ENCODE peak calls at places on chromosome 2, in four cellular contexts. Z is astrocyte, A is cardiac muscle cell, M is AG04450. T is an unnamed sample.

GRCh38 chr2:151367571-151367970 is 10.2 kb downstream of the TNFAIP6 start:
- DNase-seq in Z (peak; percentile 83), A (peak; percentile 54), M (no peak), T (peak; percentile 67)

GRCh38 chr2:63257473-63257872 is 206.8 kb downstream of the OTX1 start:
- DNase-seq in Z (no peak), A (no peak), M (no peak), T (no peak)

GRCh38 chr2:86790134-86790827 is 432 bp downstream of the CD8A start:
- DNase-seq in Z (no peak), A (no peak), M (no peak), T (no peak)

GRCh38 chr2:172103471-172104292 is 982 bp upstream of the DLX2 start:
- DNase-seq in Z (peak; percentile 59), A (peak; percentile 90), M (peak; percentile 67), T (peak; percentile 86)

GRCh38 chr2:70888925-70889715 is 46.6 kb upstream of the ATP6V1B1 start:
- DNase-seq in Z (no peak), A (peak; percentile 14), M (no peak), T (no peak)

GRCh38 chr2:188600536-188601210 is 309.0 kb downstream of the GULP1 start:
- DNase-seq in Z (peak; percentile 90), A (no peak), M (peak; percentile 51), T (peak; percentile 80)

GRCh38 chr2:186848873-186849578 is at the start of gene ZSWIM2:
- DNase-seq in Z (peak; percentile 85), A (peak; percentile 94), M (peak; percentile 58), T (peak; percentile 98)

GRCh38 chr2:215918901-215919585 is 94.3 kb downstream of the MREG start:
- DNase-seq in Z (no peak), A (peak; percentile 29), M (no peak), T (no peak)

GRCh38 chr2:156219491-156220100 is 112.9 kb downstream of the NR4A2 start:
- DNase-seq in Z (no peak), A (no peak), M (no peak), T (no peak)

GRCh38 chr2:10500601-10501361 is 52.7 kb upstream of the ODC1 start:
- DNase-seq in Z (peak; percentile 6), A (no peak), M (no peak), T (no peak)

GRCh38 chr2:235444101-235444597 is 49.7 kb upstream of the AGAP1 start:
- DNase-seq in Z (no peak), A (no peak), M (no peak), T (no peak)

GRCh38 chr2:132662742-132663141 is 7.3 kb downstream of the LYPD1 start:
- DNase-seq in Z (peak; percentile 69), A (no peak), M (peak; percentile 69), T (no peak)

GRCh38 chr2:149877913-149878312 is 290.3 kb upstream of the MMADHC start:
- DNase-seq in Z (peak; percentile 40), A (no peak), M (no peak), T (peak; percentile 41)

GRCh38 chr2:19484736-19485135 is 126.3 kb upstream of the OSR1 start:
- DNase-seq in Z (no peak), A (no peak), M (no peak), T (no peak)

GRCh38 chr2:169119816-169120215 is 50.5 kb downstream of the DHRS9 start:
- DNase-seq in Z (no peak), A (peak; percentile 80), M (no peak), T (no peak)

GRCh38 chr2:200812122-200813022 is 662 bp downstream of the BZW1 start:
- DNase-seq in Z (peak; percentile 40), A (peak; percentile 72), M (no peak), T (peak; percentile 67)

GRCh38 chr2:151111599-151112278 is 149.9 kb downstream of the RBM43 start:
- DNase-seq in Z (peak; percentile 78), A (peak; percentile 37), M (peak; percentile 51), T (peak; percentile 55)

GRCh38 chr2:37061770-37062169 is 22.4 kb downstream of the HEATR5B start:
- DNase-seq in Z (no peak), A (no peak), M (no peak), T (no peak)

GRCh38 chr2:72089537-72089936 is 58.1 kb downstream of the CYP26B1 start:
- DNase-seq in Z (no peak), A (no peak), M (no peak), T (no peak)

GRCh38 chr2:9094117-9094516 is 90.6 kb upstream of the MBOAT2 start:
- DNase-seq in Z (no peak), A (no peak), M (no peak), T (no peak)

GRCh38 chr2:650343-651310 is 26.6 kb downstream of the TMEM18 start:
- DNase-seq in Z (no peak), A (no peak), M (no peak), T (peak; percentile 87)

GRCh38 chr2:239109041-239109915 is 261.4 kb downstream of the TWIST2 start:
- DNase-seq in Z (no peak), A (no peak), M (no peak), T (peak; percentile 28)

GRCh38 chr2:172465417-172466334 is 38.3 kb downstream of the ITGA6 start:
- DNase-seq in Z (peak; percentile 58), A (peak; percentile 88), M (peak; percentile 72), T (peak; percentile 89)

GRCh38 chr2:37585982-37586621 is 85.3 kb downstream of the CDC42EP3 start:
- DNase-seq in Z (peak; percentile 98), A (peak; percentile 76), M (no peak), T (peak; percentile 95)

GRCh38 chr2:54512663-54513363 is 56.7 kb downstream of the SPTBN1 start:
- DNase-seq in Z (no peak), A (no peak), M (no peak), T (no peak)

GRCh38 chr2:67455219-67456142 is 58.3 kb downstream of the ETAA1 start:
- DNase-seq in Z (peak; percentile 21), A (no peak), M (no peak), T (no peak)

GRCh38 chr2:158202151-158202778 is 100.6 kb downstream of the UPP2 start:
- DNase-seq in Z (peak; percentile 32), A (peak; percentile 17), M (no peak), T (no peak)

GRCh38 chr2:216029416-216030129 is 16.2 kb upstream of the MREG start:
- DNase-seq in Z (peak; percentile 6), A (no peak), M (no peak), T (peak; percentile 52)

GRCh38 chr2:177625744-177626655 is 233.4 kb downstream of the AGPS start:
- DNase-seq in Z (no peak), A (no peak), M (no peak), T (no peak)

GRCh38 chr2:140580799-140581198 is 1550.0 kb downstream of the LRP1B start:
- DNase-seq in Z (no peak), A (peak; percentile 33), M (no peak), T (no peak)

GRCh38 chr2:176096243-176096985 is 3.2 kb upstream of the HOXD12 start:
- DNase-seq in Z (no peak), A (no peak), M (no peak), T (no peak)

GRCh38 chr2:8406271-8406670 is 275.6 kb upstream of the ID2 start:
- DNase-seq in Z (peak; percentile 50), A (peak; percentile 45), M (no peak), T (no peak)

DNA sequence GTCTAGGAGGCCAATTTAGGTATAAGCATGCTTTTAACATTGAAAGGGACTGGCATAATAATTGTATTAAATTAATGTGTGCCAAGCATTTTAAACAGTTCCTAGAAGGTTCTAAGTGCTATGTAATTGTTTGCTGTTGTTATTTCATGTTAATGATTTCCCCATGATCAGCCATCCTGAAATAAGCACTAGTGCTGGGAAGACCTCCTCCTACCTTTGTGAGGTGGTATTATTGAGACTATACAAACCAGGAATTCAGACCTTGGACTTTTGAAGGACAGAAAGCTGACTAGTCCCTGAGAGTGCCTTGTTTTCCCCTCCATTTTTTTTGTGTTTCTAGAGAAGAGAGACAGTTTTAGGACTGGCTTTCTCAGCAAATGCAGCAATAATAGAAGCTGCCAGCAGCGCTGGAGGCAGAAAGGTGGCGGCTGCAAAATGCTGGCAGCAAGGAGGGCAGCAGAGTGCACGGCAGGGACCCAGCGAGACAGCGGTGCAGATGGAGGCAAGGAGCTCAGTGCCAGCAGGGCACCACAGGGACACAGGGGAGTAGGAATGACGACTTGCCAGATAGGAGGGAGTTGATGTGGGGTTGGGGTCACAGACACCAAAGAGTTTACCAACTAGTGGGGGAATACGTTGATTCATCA is 25.3 kb downstream of the NABP1 start:
- DNase-seq in Z (no peak), A (no peak), M (no peak), T (no peak)
- TF ChIP-seq CTCF in Z (no peak), A (no peak), M (no peak), T (no peak)

GRCh38 chr2:29724282-29724681 is 197.1 kb downstream of the ALK start:
- DNase-seq in Z (no peak), A (no peak), M (no peak), T (no peak)
- H3K4me3 ChIP-seq in Z (no peak overlapping the region), A (no peak overlapping the region), M (no peak overlapping the region), T (no peak overlapping the region)

GRCh38 chr2:222861411-222862067 is 703 bp downstream of the ACSL3 start:
- DNase-seq in Z (no peak), A (peak; percentile 35), M (no peak), T (no peak)

GRCh38 chr2:222862915-222863544 is 2.2 kb downstream of the ACSL3 start:
- DNase-seq in Z (no peak), A (peak; percentile 15), M (no peak), T (no peak)

GRCh38 chr2:222864296-222864695 is 3.5 kb downstream of the ACSL3 start:
- DNase-seq in Z (peak; percentile 71), A (peak; percentile 79), M (peak; percentile 44), T (peak; percentile 77)

GRCh38 chr2:222860740-222861410 is at the start of gene ACSL3:
- DNase-seq in Z (peak; percentile 86), A (peak; percentile 96), M (peak; percentile 59), T (peak; percentile 88)

DNA sequence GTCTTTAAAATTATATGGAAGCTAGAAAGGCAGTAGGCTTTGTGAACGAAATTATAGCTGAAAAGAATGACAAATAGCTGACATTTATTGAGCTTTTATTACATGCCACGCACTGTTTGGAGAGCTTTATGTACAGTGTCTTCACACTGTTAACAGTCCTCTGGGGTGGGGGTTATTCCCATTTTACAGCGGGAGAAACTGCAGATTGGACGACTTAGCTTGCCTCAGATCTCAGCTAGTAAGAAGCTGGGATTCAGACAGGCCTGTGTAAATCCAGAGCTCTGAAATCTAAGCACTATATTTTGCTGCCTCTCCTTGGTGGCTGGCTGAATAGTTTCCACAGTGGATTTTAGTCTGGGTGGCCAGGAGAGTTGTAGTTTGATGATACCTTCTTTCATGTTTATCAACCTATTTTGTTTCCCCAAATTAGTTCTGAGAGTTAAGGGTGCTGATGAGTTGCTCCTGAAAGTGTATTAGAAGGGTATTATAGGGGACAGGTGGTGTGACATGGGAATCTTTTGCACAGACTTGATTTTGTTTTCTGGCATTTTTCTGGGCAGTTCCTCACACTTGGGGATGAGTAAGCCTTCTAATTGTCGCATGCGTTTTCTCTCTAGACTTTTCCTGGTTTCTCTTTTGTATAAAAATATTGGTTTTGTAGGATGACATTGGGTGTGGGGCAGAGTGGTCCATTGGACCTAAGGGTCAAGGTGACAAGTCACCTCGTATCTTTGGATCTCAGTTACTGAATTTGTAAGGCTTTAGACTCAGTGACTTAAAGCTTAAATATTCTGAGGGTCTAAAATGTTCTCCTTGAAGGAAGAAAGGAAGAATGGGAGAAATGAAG is 1.5 kb downstream of the ACSL3 start:
- DNase-seq in Z (no peak), A (peak; percentile 61), M (no peak), T (peak; percentile 53)
- TF ChIP-seq CTCF in Z (no peak), A (peak; percentile 43), M (peak; percentile 42), T (peak; percentile 49)

GRCh38 chr2:65319674-65320041 is 92.0 kb downstream of the ACTR2 start:
- DNase-seq in Z (no peak), A (no peak), M (no peak), T (no peak)
- H3K4me3 ChIP-seq in Z (no peak overlapping the region), A (no peak overlapping the region), M (no peak overlapping the region), T (no peak overlapping the region)